ENCODE peak calls at places on chromosomes 3 and 15, in nine cellular contexts. G, A, Q, B, N, E, L, F and I are unnamed samples.

GRCh38 chr3:9408061-9408460 is 10.6 kb downstream of the SETD5 start:
- DNase-seq in B (no peak), L (no peak), F (no peak), N (no peak), G (no peak), E (no peak), Q (no peak), A (no peak), I (no peak)

GRCh38 chr3:61819861-61820260 is 258.5 kb downstream of the PTPRG start:
- DNase-seq in Q (no peak), E (no peak), A (no peak), N (no peak), B (no peak), G (peak), L (no peak), F (no peak), I (no peak)

GRCh38 chr3:43224405-43225073 is 61.8 kb upstream of the SNRK start:
- DNase-seq in A (no peak), Q (no peak), B (no peak), G (no peak), E (no peak), L (no peak), F (no peak), N (no peak), I (no peak)

GRCh38 chr3:177498037-177498857 is 301.0 kb upstream of the TBL1XR1 start:
- DNase-seq in E (no peak), G (peak), Q (no peak), L (no peak), F (no peak), A (no peak), N (no peak), B (no peak), I (no peak)

GRCh38 chr3:81492048-81492447 is 269.4 kb downstream of the GBE1 start:
- DNase-seq in F (no peak), Q (no peak), L (peak), E (no peak), B (no peak), N (no peak), G (no peak), A (no peak), I (no peak)

GRCh38 chr3:25635038-25635437 is 29.7 kb downstream of the TOP2B start:
- DNase-seq in Q (no peak), E (no peak), A (no peak), F (no peak), B (no peak), G (no peak), L (no peak), N (no peak), I (no peak)

GRCh38 chr3:3191675-3192480 is 12.4 kb upstream of the CRBN start:
- DNase-seq in L (no peak), B (no peak), N (no peak), E (no peak), A (no peak), Q (no peak), G (peak), F (no peak), I (no peak)

GRCh38 chr3:71910107-71910506 is 125.2 kb upstream of the PROK2 start:
- DNase-seq in E (no peak), Q (no peak), G (no peak), A (no peak), L (no peak), F (no peak), B (no peak), N (no peak), I (no peak)

GRCh38 chr15:66696770-66697169 is 5.3 kb upstream of the SMAD6 start:
- DNase-seq in N (no peak), E (no peak), Q (no peak), F (no peak), G (no peak), B (no peak), L (no peak), A (no peak), I (no peak)

GRCh38 chr15:69576035-69576526 is 123.5 kb downstream of the RPLP1 start:
- DNase-seq in A (peak), N (peak), G (no peak), F (peak), Q (no peak), B (peak), L (no peak), E (peak), I (peak)

GRCh38 chr3:143847787-143848631 is at the start of gene SLC9A9:
- DNase-seq in A (peak), B (peak), F (peak), E (peak), L (peak), N (no peak), G (peak), Q (peak), I (no peak)